ENCODE peak calls at places on chromosomes 2 and 18, in seven cellular contexts. B is skeletal muscle cell, D is IMR-90, Y is EH, C is GM23248, L is adipocyte, T is HFFc6. J is an unnamed sample.

GRCh38 chr2:70574618-70575017 is 21.0 kb upstream of the TGFA start:
- DNase-seq in T (no peak), Y (no peak), L (no peak), C (no peak), D (no peak), B (no peak), J (no peak)

GRCh38 chr2:163801499-163801893 is 65.7 kb upstream of the FIGN start:
- DNase-seq in L (no peak), C (no peak), B (no peak), Y (no peak), T (no peak), D (no peak), J (no peak)

GRCh38 chr2:63846487-63846886 is 4.8 kb downstream of the UGP2 start:
- DNase-seq in L (no peak), Y (peak), T (no peak), C (no peak), B (no peak), D (no peak), J (no peak)

GRCh38 chr2:115694651-115695050 is 1252.2 kb downstream of the DPP10 start:
- DNase-seq in L (no peak), D (no peak), C (no peak), T (no peak), B (no peak), Y (no peak), J (no peak)

GRCh38 chr18:45664824-45665763 is 49.8 kb downstream of the SLC14A2 start:
- DNase-seq in L (peak), B (no peak), T (peak), C (peak), D (peak), Y (peak), J (peak)

GRCh38 chr2:117801826-117802225 is 12.7 kb upstream of the DDX18 start:
- DNase-seq in B (no peak), T (peak), Y (peak), C (peak), L (peak), D (peak), J (peak)

GRCh38 chr18:49006641-49007136 is 55.9 kb upstream of the SMAD7 start:
- DNase-seq in L (no peak), Y (no peak), B (no peak), T (no peak), D (no peak), C (peak), J (no peak)

GRCh38 chr18:6728318-6728717 is 1.2 kb upstream of the ARHGAP28 start:
- DNase-seq in T (no peak), C (no peak), D (no peak), Y (no peak), B (no peak), L (no peak), J (no peak)

GRCh38 chr18:13868501-13869271 is 44.7 kb downstream of the MC5R start:
- DNase-seq in T (no peak), D (no peak), L (no peak), Y (no peak), C (no peak), B (no peak), J (no peak)

GRCh38 chr2:183172220-183172887 is 48.1 kb downstream of the NUP35 start:
- DNase-seq in B (no peak), D (no peak), Y (no peak), C (no peak), T (no peak), L (no peak), J (no peak)

GRCh38 chr2:98454073-98454472 is 9.4 kb downstream of the INPP4A start:
- DNase-seq in Y (peak), D (no peak), C (no peak), T (no peak), L (no peak), B (no peak), J (no peak)

GRCh38 chr2:158806941-158807340 is 11.8 kb downstream of the DAPL1 start:
- DNase-seq in Y (no peak), D (no peak), B (no peak), C (no peak), T (no peak), L (no peak), J (no peak)

GRCh38 chr2:233470007-233470687 is 96.4 kb downstream of the USP40 start:
- DNase-seq in B (no peak), C (no peak), L (no peak), Y (no peak), T (no peak), D (no peak), J (no peak)

GRCh38 chr2:198795419-198795818 is 662.3 kb downstream of the SATB2 start:
- DNase-seq in L (no peak), C (no peak), D (no peak), Y (no peak), T (no peak), B (no peak), J (no peak)

GRCh38 chr2:191038241-191038725 is 24.3 kb upstream of the STAT1 start:
- DNase-seq in B (no peak), C (peak), T (peak), L (peak), D (peak), Y (peak), J (peak)